ENCODE peak calls at places on chromosomes 11 and 22, in seven cellular contexts. T is IMR-90, G is neuronal stem cell, L is mesenchymal stem cell, V is mesendoderm, W is trophoblast cell, J is H1. K is an unnamed sample.

GRCh38 chr11:57566035-57566504 is 1.4 kb downstream of the UBE2L6 start:
- DNase-seq in T (peak; percentile 63), G (no peak), L (peak; percentile 80), V (no peak), W (no peak), J (no peak), K (no peak)

GRCh38 chr11:4060182-4060923 is 34.2 kb upstream of the RRM1 start:
- DNase-seq in T (no peak), G (no peak), L (no peak), V (no peak), W (peak; percentile 78), J (no peak), K (no peak)

GRCh38 chr22:19385221-19385906 is 46.2 kb downstream of the HIRA start:
- DNase-seq in T (no peak), G (no peak), L (no peak), V (no peak), W (no peak), J (no peak), K (no peak)

GRCh38 chr22:22770280-22770871 is 117.2 kb upstream of the IGLL5 start:
- DNase-seq in T (no peak), G (peak; percentile 39), L (peak; percentile 7), V (peak; percentile 59), W (peak; percentile 45), J (peak; percentile 92), K (peak; percentile 78)

GRCh38 chr11:119594639-119595249 is 134.3 kb downstream of the NECTIN1 start:
- DNase-seq in T (peak; percentile 87), G (no peak), L (peak; percentile 78), V (no peak), W (no peak), J (no peak), K (no peak)

GRCh38 chr11:57054782-57055181 is 66.1 kb downstream of the OR5AK2 start:
- DNase-seq in T (no peak), G (no peak), L (no peak), V (no peak), W (no peak), J (no peak), K (no peak)

GRCh38 chr11:87331273-87331672 is 293.5 kb downstream of the TMEM135 start:
- DNase-seq in T (no peak), G (no peak), L (no peak), V (no peak), W (no peak), J (no peak), K (no peak)

GRCh38 chr11:1122356-1123002 is 35.3 kb upstream of the MUC5AC start:
- DNase-seq in T (no peak), G (no peak), L (no peak), V (no peak), W (no peak), J (no peak), K (no peak)

GRCh38 chr22:32413715-32414114 is 1.7 kb upstream of the RTCB start:
- DNase-seq in T (peak; percentile 42), G (no peak), L (peak; percentile 47), V (peak; percentile 34), W (no peak), J (no peak), K (no peak)

GRCh38 chr22:17707526-17707925 is 66.7 kb downstream of the BID start:
- DNase-seq in T (no peak), G (no peak), L (peak; percentile 43), V (no peak), W (no peak), J (no peak), K (no peak)

GRCh38 chr11:99640671-99641070 is 619.9 kb downstream of the CNTN5 start:
- DNase-seq in T (no peak), G (no peak), L (no peak), V (no peak), W (no peak), J (no peak), K (no peak)

GRCh38 chr22:26404851-26405357 is 24.2 kb upstream of the ASPHD2 start:
- DNase-seq in T (no peak), G (no peak), L (no peak), V (peak; percentile 93), W (no peak), J (no peak), K (no peak)

GRCh38 chr11:121652982-121653381 is 200.2 kb upstream of the SORL1-AS1 start:
- DNase-seq in T (no peak), G (no peak), L (no peak), V (peak; percentile 69), W (no peak), J (no peak), K (no peak)

GRCh38 chr22:48644108-48644507 is 1183.6 kb downstream of the BRD1 start:
- DNase-seq in T (no peak), G (no peak), L (no peak), V (peak; percentile 33), W (no peak), J (no peak), K (no peak)

GRCh38 chr11:44290206-44290605 is 19.7 kb downstream of the ALX4 start:
- DNase-seq in T (no peak), G (no peak), L (no peak), V (no peak), W (no peak), J (no peak), K (no peak)

GRCh38 chr11:65400295-65401072 is 14.0 kb downstream of the FRMD8 start:
- DNase-seq in T (no peak), G (no peak), L (no peak), V (no peak), W (no peak), J (no peak), K (no peak)

GRCh38 chr22:31603081-31603525 is 58.9 kb downstream of the PISD start:
- DNase-seq in T (no peak), G (no peak), L (no peak), V (no peak), W (no peak), J (no peak), K (no peak)

GRCh38 chr11:134519390-134519750 is 107.3 kb upstream of the B3GAT1 start:
- DNase-seq in T (no peak), G (no peak), L (no peak), V (no peak), W (no peak), J (no peak), K (no peak)

GRCh38 chr22:50162391-50162956 is 8.1 kb upstream of the PANX2 start:
- DNase-seq in T (no peak), G (no peak), L (peak; percentile 71), V (no peak), W (no peak), J (no peak), K (no peak)

GRCh38 chr11:62144641-62145255 is 20.9 kb downstream of the INCENP start:
- DNase-seq in T (no peak), G (no peak), L (no peak), V (no peak), W (no peak), J (no peak), K (peak; percentile 17)
- H2BK5ac ChIP-seq in T (no peak overlapping the region), G (peak overlapping the region; percentile 5), L (no peak overlapping the region), V (no peak overlapping the region), W (no peak overlapping the region), J (no peak overlapping the region), K (no peak overlapping the region)

DNA sequence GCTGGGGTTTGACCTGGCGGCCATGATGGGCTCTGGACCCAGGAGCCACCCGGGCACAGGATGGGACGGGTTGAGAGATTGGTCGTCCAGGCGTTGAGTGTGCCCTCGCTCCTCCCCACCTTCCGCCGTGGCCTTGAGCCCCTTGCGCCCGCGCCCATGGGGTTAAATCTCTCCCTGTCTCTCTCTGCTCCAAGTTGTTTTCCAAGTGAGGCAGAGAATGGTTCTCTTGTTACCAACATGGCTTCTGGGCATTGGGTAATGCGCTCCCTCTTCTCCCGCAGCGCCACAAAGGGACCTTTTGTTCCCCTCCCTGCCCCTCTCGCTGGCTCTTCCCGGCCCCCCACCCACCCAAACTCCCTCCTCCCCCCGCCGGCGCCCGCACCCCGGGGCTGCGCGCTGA is 18.8 kb upstream of the PICK1 start:
- DNase-seq in T (no peak), G (no peak), L (no peak), V (no peak), W (no peak), J (no peak), K (no peak)
- H3K27ac ChIP-seq in T (no peak overlapping the region), G (no peak overlapping the region), L (no peak overlapping the region), V (no peak overlapping the region), W (no peak overlapping the region), J (no peak overlapping the region), K (no peak overlapping the region)

GRCh38 chr11:19498986-19499669 is 213.5 kb upstream of the NAV2 start:
- DNase-seq in T (peak; percentile 58), G (no peak), L (peak; percentile 19), V (peak; percentile 14), W (peak; percentile 57), J (no peak), K (no peak)

DNA sequence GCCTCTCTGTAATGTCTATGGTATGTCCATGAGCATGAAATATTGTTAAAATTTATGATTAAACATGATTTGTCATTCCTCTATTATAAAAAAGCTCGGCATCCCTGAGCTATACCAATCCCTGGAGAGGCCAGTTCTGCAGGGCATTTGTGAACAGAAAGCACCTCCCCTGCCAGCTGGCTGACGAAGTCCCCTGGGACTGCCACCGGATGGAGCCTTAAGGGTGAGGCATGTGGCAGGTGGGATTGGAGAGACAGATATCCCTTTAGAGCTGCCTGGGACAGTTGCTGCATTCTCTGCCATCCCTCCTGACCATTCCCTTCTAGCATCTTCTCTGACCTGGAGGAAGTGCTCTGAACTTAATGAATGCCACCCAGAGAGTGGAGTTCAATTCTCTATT is 219.2 kb upstream of the NAV2 start:
- DNase-seq in T (no peak), G (no peak), L (no peak), V (peak; percentile 13), W (no peak), J (no peak), K (peak; percentile 33)
- H3K4me2 ChIP-seq in T (no peak overlapping the region), G (no peak overlapping the region), L (no peak overlapping the region), V (no peak overlapping the region), W (no peak overlapping the region), J (no peak overlapping the region), K (no peak overlapping the region)

GRCh38 chr22:47164514-47165337 is 402.3 kb downstream of the TBC1D22A start:
- DNase-seq in T (no peak), G (peak; percentile 31), L (no peak), V (no peak), W (no peak), J (no peak), K (peak; percentile 24)

GRCh38 chr22:47165998-47166397 is 403.5 kb downstream of the TBC1D22A start:
- DNase-seq in T (no peak), G (no peak), L (no peak), V (no peak), W (no peak), J (no peak), K (peak; percentile 12)

GRCh38 chr22:47166446-47167016 is 404.1 kb downstream of the TBC1D22A start:
- DNase-seq in T (no peak), G (no peak), L (no peak), V (no peak), W (no peak), J (peak; percentile 30), K (peak; percentile 10)

GRCh38 chr22:47163876-47164513 is 401.5 kb downstream of the TBC1D22A start:
- DNase-seq in T (no peak), G (no peak), L (no peak), V (no peak), W (no peak), J (no peak), K (peak; percentile 26)

DNA sequence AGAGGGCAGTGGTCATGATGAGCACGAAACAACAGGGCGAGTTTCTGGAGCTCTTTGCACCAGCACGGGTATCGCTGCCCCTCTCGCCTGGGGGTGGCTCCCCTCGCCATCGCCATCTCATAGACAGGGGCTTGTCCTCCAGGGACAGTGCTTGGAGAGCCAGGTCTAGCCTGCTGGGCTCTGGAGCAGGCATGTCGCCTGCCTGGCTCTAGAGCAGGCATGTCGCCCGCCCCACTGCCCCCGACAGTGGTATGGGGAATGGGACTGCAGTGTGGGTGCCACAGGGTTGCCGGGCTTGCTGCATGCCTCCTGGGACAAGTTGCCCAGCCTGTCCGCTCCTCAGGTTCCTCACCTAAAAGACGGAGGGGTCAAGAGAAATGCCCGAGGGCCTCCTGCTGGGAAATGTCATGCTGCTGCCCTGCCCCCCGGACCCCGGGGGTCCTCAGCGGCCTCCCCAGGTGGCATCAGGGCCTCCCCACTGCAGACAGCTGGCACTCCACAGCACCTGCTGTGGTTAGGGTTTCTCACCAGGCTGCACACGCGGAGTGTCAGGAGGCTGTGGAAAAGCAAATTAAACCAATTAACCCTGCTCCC is 403.0 kb downstream of the TBC1D22A start:
- DNase-seq in T (no peak), G (no peak), L (no peak), V (no peak), W (no peak), J (no peak), K (peak; percentile 12)
- H2BK5ac ChIP-seq in T (no peak overlapping the region), G (peak overlapping the region; percentile 55), L (no peak overlapping the region), V (no peak overlapping the region), W (no peak overlapping the region), J (no peak overlapping the region), K (no peak overlapping the region)

K was measured in H9.